ENCODE peak calls at places on chromosomes 12 and 14, in ten cellular contexts. M is OCI-LY7, W is tibial nerve, S is neural progenitor cell, X is neural crest cell, K is GM12864, V is pancreas, N is HFFc6, D is uterus, J is fibroblast of the aortic adventitia. B is an unnamed sample.

GRCh38 chr12:29073631-29074239 is 75.3 kb upstream of the FAR2 start:
- DNase-seq in M (peak; percentile 47), X (peak; percentile 6), W (no peak), J (peak; percentile 74), D (no peak), K (no peak), V (no peak), S (peak; percentile 47), N (peak; percentile 22), B (peak; percentile 48)

GRCh38 chr12:77888611-77889010 is 57.9 kb downstream of the NAV3 start:
- DNase-seq in M (no peak), W (no peak), X (no peak), S (no peak), N (peak; percentile 41), V (no peak), D (no peak), K (no peak), J (peak; percentile 74), B (peak; percentile 3)

GRCh38 chr12:17215754-17216153 is 609.8 kb upstream of the LMO3 start:
- DNase-seq in N (no peak), J (no peak), K (no peak), S (peak; percentile 32), D (no peak), X (no peak), V (no peak), M (no peak), W (no peak), B (no peak)

GRCh38 chr12:98469108-98469507 is 46.3 kb upstream of the TMPO start:
- DNase-seq in D (no peak), M (no peak), X (no peak), J (no peak), S (no peak), K (no peak), V (no peak), W (no peak), N (no peak), B (no peak)

GRCh38 chr12:12191008-12191407 is 75.8 kb downstream of the LRP6 start:
- DNase-seq in D (no peak), X (no peak), W (no peak), J (no peak), V (no peak), N (no peak), S (no peak), K (no peak), M (no peak), B (no peak)

GRCh38 chr14:100401031-100401692 is 78.0 kb downstream of the SLC25A47 start:
- DNase-seq in N (no peak), D (no peak), J (no peak), V (no peak), K (no peak), M (no peak), W (no peak), X (no peak), S (no peak), B (no peak)

GRCh38 chr14:99971087-99971928 is 93.9 kb upstream of the EVL start:
- DNase-seq in D (peak; percentile 81), V (peak; percentile 92), J (peak; percentile 76), S (peak; percentile 98), N (peak; percentile 3), M (peak; percentile 89), W (peak; percentile 75), X (peak; percentile 85), K (no peak), B (peak; percentile 68)

GRCh38 chr14:20904393-20905029 is 13.3 kb downstream of the RNASE3 start:
- DNase-seq in D (no peak), X (peak; percentile 6), S (peak; percentile 60), N (no peak), K (no peak), J (no peak), V (no peak), M (no peak), W (no peak), B (no peak)

GRCh38 chr14:102584871-102585869 is 7.3 kb upstream of the RCOR1 start:
- DNase-seq in D (no peak), M (no peak), X (peak; percentile 26), N (no peak), S (peak; percentile 95), W (no peak), V (no peak), J (peak; percentile 40), K (no peak), B (no peak)

GRCh38 chr12:9347328-9348127 is 139.3 kb upstream of the PZP start:
- DNase-seq in S (no peak), N (peak; percentile 38), M (no peak), V (no peak), J (peak; percentile 55), K (no peak), W (no peak), D (no peak), X (no peak), B (peak; percentile 52)

GRCh38 chr12:31322651-31323248 is 3.2 kb downstream of the SINHCAF start:
- DNase-seq in D (no peak), W (no peak), S (peak; percentile 33), X (no peak), K (no peak), V (no peak), N (no peak), M (no peak), J (no peak), B (peak; percentile 44)

GRCh38 chr14:90039253-90040010 is 22.4 kb upstream of the KCNK13 start:
- DNase-seq in X (no peak), N (no peak), W (no peak), K (no peak), S (no peak), J (no peak), M (no peak), D (no peak), V (no peak), B (no peak)

GRCh38 chr12:52007158-52007921 is 594 bp downstream of the TAMALIN start:
- DNase-seq in V (peak; percentile 75), M (no peak), W (no peak), K (no peak), N (no peak), J (no peak), S (peak; percentile 47), X (no peak), D (peak; percentile 67), B (peak; percentile 11)

GRCh38 chr14:49550284-49551184 is 35.6 kb downstream of the RPS29 start:
- DNase-seq in S (peak; percentile 20), J (peak; percentile 52), X (no peak), W (no peak), K (no peak), D (no peak), V (no peak), M (peak; percentile 7), N (peak; percentile 23), B (no peak)

GRCh38 chr14:24372701-24373416 is 4.9 kb downstream of the NFATC4 start:
- DNase-seq in X (no peak), M (no peak), S (no peak), J (peak; percentile 54), K (no peak), W (no peak), N (no peak), V (no peak), D (peak; percentile 39), B (no peak)

GRCh38 chr14:64766430-64767151 is 62.4 kb downstream of the PLEKHG3 start:
- DNase-seq in W (no peak), S (peak; percentile 59), D (no peak), J (no peak), N (no peak), X (no peak), K (no peak), M (no peak), V (peak; percentile 56), B (no peak)
- TF ChIP-seq CTCF in W (no peak), S (peak; percentile 30), D (no peak), J (no peak), N (no peak), X (no peak), K (no peak), M (no peak), V (no peak), B (no peak)

GRCh38 chr14:32407170-32407569 is 78.1 kb downstream of the AKAP6 start:
- DNase-seq in X (no peak), D (no peak), S (no peak), V (no peak), K (no peak), M (no peak), N (no peak), J (no peak), W (no peak), B (no peak)

GRCh38 chr14:32403688-32404087 is 74.6 kb downstream of the AKAP6 start:
- DNase-seq in X (no peak), J (no peak), D (no peak), K (no peak), V (no peak), W (no peak), S (no peak), N (no peak), M (no peak), B (peak; percentile 26)

GRCh38 chr14:32404784-32405573 is 75.9 kb downstream of the AKAP6 start:
- DNase-seq in M (no peak), N (no peak), K (no peak), D (no peak), W (no peak), J (no peak), X (no peak), S (no peak), V (no peak), B (no peak)

GRCh38 chr14:32408018-32408417 is 78.9 kb downstream of the AKAP6 start:
- DNase-seq in V (no peak), D (peak; percentile 51), M (no peak), X (no peak), S (no peak), K (no peak), W (peak; percentile 27), N (no peak), J (peak; percentile 13), B (no peak)

GRCh38 chr14:32405856-32406255 is 76.8 kb downstream of the AKAP6 start:
- DNase-seq in D (no peak), J (no peak), S (no peak), M (no peak), V (no peak), X (no peak), K (no peak), N (no peak), W (no peak), B (no peak)
- TF ChIP-seq CTCF in D (no peak), J (no peak), S (no peak), M (no peak), V (no peak), X (peak; percentile 11), K (peak; percentile 19), N (peak; percentile 27), W (no peak), B (no peak)

DNA sequence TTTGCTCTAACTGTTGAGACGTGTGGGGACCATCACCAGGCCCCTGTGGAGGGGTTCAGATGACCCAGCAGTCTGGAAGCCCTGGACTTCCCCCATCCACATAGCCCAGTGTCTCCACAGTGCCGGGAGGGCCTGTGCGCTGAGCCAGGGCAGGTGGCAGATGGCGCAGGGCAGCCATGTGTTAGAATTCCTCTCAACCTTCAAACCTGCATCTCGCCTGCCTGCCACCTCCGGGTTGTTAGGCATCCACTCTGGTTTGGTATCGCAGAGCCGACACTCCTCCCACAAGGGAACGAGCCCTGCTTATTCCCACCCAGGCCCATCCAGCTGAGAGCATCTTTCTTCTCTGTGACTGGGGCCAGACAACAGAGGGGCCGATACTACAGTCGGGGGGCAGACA is 84.5 kb downstream of the ADGRD1 start:
- DNase-seq in J (no peak), S (no peak), D (no peak), M (no peak), W (no peak), N (no peak), K (no peak), X (no peak), V (no peak), B (no peak)
- TF ChIP-seq CTCF in J (no peak), S (no peak), D (no peak), M (no peak), W (no peak), N (no peak), K (no peak), X (no peak), V (no peak), B (no peak)

GRCh38 chr12:868722-869121 is 80.8 kb downstream of the RAD52 start:
- DNase-seq in N (no peak), D (no peak), K (no peak), W (no peak), S (peak; percentile 32), X (no peak), M (no peak), J (no peak), V (no peak), B (no peak)
- TF ChIP-seq CTCF in N (no peak), D (no peak), K (no peak), W (no peak), S (peak; percentile 47), X (no peak), M (peak; percentile 54), J (no peak), V (no peak), B (no peak)